ENCODE peak calls at places on chromosomes 3 and 15, in ten cellular contexts. C is EL; O is iris pigment epithelial cell; F is psoas muscle; N is CD4-positive, alpha-beta T cell; Z is stimulated activated CD4-positive, alpha-beta T cell treated with anti-CD3 and anti-CD28 coated beads, Interleukin-4, amount 100 ng/mL, for 4 hours; A is islet precursor cell; K is stimulated activated CD8-positive, alpha-beta memory T cell treated with anti-CD3 and anti-CD28 coated beads, Interleukin-7, amount 100 ng/mL, for 48 hours; T is choroid plexus epithelial cell; G is thoracic aorta. H is an unnamed sample.

GRCh38 chr3:141076821-141077571 is 25.8 kb downstream of the SPSB4 start:
- DNase-seq in C (peak), O (peak), F (peak), N (no peak), Z (no peak), A (peak), K (no peak), T (peak), G (peak), H (peak)

GRCh38 chr3:160006282-160007163 is 17.9 kb downstream of the IL12A start:
- DNase-seq in C (peak), O (peak), F (no peak), N (no peak), Z (no peak), A (peak), K (no peak), T (peak), G (no peak), H (peak)

GRCh38 chr15:93708721-93709120 is 522.6 kb upstream of the MCTP2 start:
- DNase-seq in C (no peak), O (no peak), F (no peak), N (no peak), Z (no peak), A (no peak), K (no peak), T (no peak), G (no peak), H (no peak)

GRCh38 chr3:47895241-47895640 is 92.3 kb downstream of the DHX30 start:
- DNase-seq in C (no peak), O (no peak), F (no peak), N (no peak), Z (no peak), A (no peak), K (no peak), T (no peak), G (no peak), H (no peak)

GRCh38 chr3:13548696-13549512 is at the start of gene FBLN2:
- DNase-seq in C (peak), O (peak), F (peak), N (no peak), Z (no peak), A (peak), K (no peak), T (peak), G (no peak), H (no peak)

GRCh38 chr15:63668601-63669000 is 71.4 kb downstream of the FBXL22 start:
- DNase-seq in C (no peak), O (peak), F (no peak), N (no peak), Z (no peak), A (no peak), K (no peak), T (no peak), G (no peak), H (no peak)

GRCh38 chr15:92846716-92847115 is 53.4 kb upstream of the CHD2 start:
- DNase-seq in C (peak), O (peak), F (no peak), N (no peak), Z (no peak), A (no peak), K (no peak), T (peak), G (no peak), H (no peak)

GRCh38 chr3:184186184-184186901 is at the start of gene ABCF3:
- DNase-seq in C (peak), O (peak), F (peak), N (no peak), Z (no peak), A (no peak), K (no peak), T (peak), G (no peak), H (peak)

GRCh38 chr3:113570158-113570557 is 37.8 kb downstream of the SIDT1 start:
- DNase-seq in C (no peak), O (no peak), F (no peak), N (no peak), Z (no peak), A (no peak), K (no peak), T (no peak), G (no peak), H (no peak)